ENCODE peak calls at places on chromosome 10, in four cellular contexts. N is IMR-90, Z is mammary epithelial cell, Q is astrocyte. O is an unnamed sample.

GRCh38 chr10:131047501-131047900 is 264.0 kb downstream of the TCERG1L start:
- DNase-seq in N (no peak), Z (no peak), Q (no peak), O (no peak)

GRCh38 chr10:4748726-4749443 is 77.1 kb upstream of the AKR1E2 start:
- DNase-seq in N (no peak), Z (peak; percentile 20), Q (no peak), O (no peak)

GRCh38 chr10:72784551-72785421 is 92.8 kb downstream of the MCU start:
- DNase-seq in N (peak; percentile 92), Z (peak; percentile 88), Q (peak; percentile 91), O (peak; percentile 48)

GRCh38 chr10:22816298-22816653 is 101.9 kb upstream of the PIP4K2A start:
- DNase-seq in N (peak; percentile 96), Z (peak; percentile 80), Q (peak; percentile 93), O (peak; percentile 93)

GRCh38 chr10:132939378-132939955 is 2.9 kb downstream of the CFAP46 start:
- DNase-seq in N (no peak), Z (no peak), Q (no peak), O (no peak)

GRCh38 chr10:114397651-114398145 is 6.6 kb downstream of the AFAP1L2 start:
- DNase-seq in N (no peak), Z (peak; percentile 83), Q (no peak), O (no peak)

GRCh38 chr10:11756766-11757315 is 14.7 kb downstream of the ECHDC3 start:
- DNase-seq in N (no peak), Z (no peak), Q (no peak), O (no peak)

GRCh38 chr10:33136271-33136670 is 178.2 kb upstream of the ITGB1 start:
- DNase-seq in N (peak; percentile 77), Z (peak; percentile 96), Q (peak; percentile 96), O (no peak)

GRCh38 chr10:96612052-96612830 is 25.4 kb upstream of the TM9SF3 start:
- DNase-seq in N (no peak), Z (no peak), Q (no peak), O (no peak)

GRCh38 chr10:8054498-8055407 is at the start of gene GATA3:
- DNase-seq in N (peak; percentile 34), Z (peak; percentile 91), Q (peak; percentile 68), O (peak; percentile 93)

GRCh38 chr10:93757136-93757535 is 600 bp upstream of the LGI1 start:
- DNase-seq in N (no peak), Z (no peak), Q (no peak), O (no peak)

GRCh38 chr10:95531994-95532399 is 29.2 kb downstream of the SORBS1 start:
- DNase-seq in N (no peak), Z (no peak), Q (no peak), O (peak; percentile 55)

GRCh38 chr10:73554729-73555128 is 36.4 kb downstream of the USP54 start:
- DNase-seq in N (no peak), Z (no peak), Q (no peak), O (no peak)

GRCh38 chr10:100877451-100877850 is 35.3 kb upstream of the SLF2 start:
- DNase-seq in N (no peak), Z (no peak), Q (no peak), O (no peak)

GRCh38 chr10:31399631-31400030 is 80.6 kb downstream of the ZEB1 start:
- DNase-seq in N (no peak), Z (peak; percentile 18), Q (no peak), O (no peak)

GRCh38 chr10:71205468-71205867 is 6.9 kb upstream of the UNC5B start:
- DNase-seq in N (no peak), Z (peak; percentile 23), Q (peak; percentile 63), O (peak; percentile 73)

GRCh38 chr10:113680172-113681111 is 730 bp downstream of the CASP7 start:
- DNase-seq in N (peak; percentile 73), Z (peak; percentile 64), Q (peak; percentile 49), O (peak; percentile 91)

GRCh38 chr10:688621-689426 is 644 bp downstream of the DIP2C start:
- DNase-seq in N (peak; percentile 37), Z (peak; percentile 43), Q (no peak), O (peak; percentile 30)

GRCh38 chr10:34016541-34016940 is 682.1 kb upstream of the NRP1 start:
- DNase-seq in N (no peak), Z (no peak), Q (peak; percentile 25), O (no peak)

GRCh38 chr10:11256896-11257295 is 239.2 kb downstream of the CELF2 start:
- DNase-seq in N (no peak), Z (no peak), Q (no peak), O (no peak)

GRCh38 chr10:29479081-29479917 is 155.5 kb downstream of the SVIL start:
- DNase-seq in N (peak; percentile 10), Z (peak; percentile 96), Q (peak; percentile 42), O (no peak)

GRCh38 chr10:68348265-68348741 is 15.6 kb upstream of the PBLD start:
- DNase-seq in N (peak; percentile 65), Z (peak; percentile 27), Q (peak; percentile 27), O (peak; percentile 52)

GRCh38 chr10:9342865-9343450 is 1288.5 kb downstream of the GATA3 start:
- DNase-seq in N (peak; percentile 42), Z (peak; percentile 6), Q (peak; percentile 24), O (peak; percentile 42)

GRCh38 chr10:7720478-7720877 is 17.4 kb downstream of the ITIH2 start:
- DNase-seq in N (no peak), Z (no peak), Q (no peak), O (no peak)

GRCh38 chr10:102065561-102066420 is 642 bp downstream of the HPS6 start:
- DNase-seq in N (peak; percentile 13), Z (peak; percentile 18), Q (no peak), O (no peak)

GRCh38 chr10:119337796-119338432 is 130.5 kb downstream of the GRK5 start:
- DNase-seq in N (peak; percentile 74), Z (no peak), Q (peak; percentile 71), O (peak; percentile 38)
- H3K9ac ChIP-seq in N (no peak overlapping the region), Z (no peak overlapping the region), Q (peak overlapping the region; percentile 28), O (peak overlapping the region; percentile 6)

GRCh38 chr10:35413985-35414861 is 77.9 kb downstream of the CCNY start:
- DNase-seq in N (peak; percentile 54), Z (peak; percentile 42), Q (peak; percentile 63), O (no peak)
- H4K20me1 ChIP-seq in N (peaks cover 73% of the 10 kb centered on the region), Z (no peaks in the 10 kb centered on the region), Q (peaks cover 27% of the 10 kb centered on the region), O (peaks cover 4% of the 10 kb centered on the region)

DNA sequence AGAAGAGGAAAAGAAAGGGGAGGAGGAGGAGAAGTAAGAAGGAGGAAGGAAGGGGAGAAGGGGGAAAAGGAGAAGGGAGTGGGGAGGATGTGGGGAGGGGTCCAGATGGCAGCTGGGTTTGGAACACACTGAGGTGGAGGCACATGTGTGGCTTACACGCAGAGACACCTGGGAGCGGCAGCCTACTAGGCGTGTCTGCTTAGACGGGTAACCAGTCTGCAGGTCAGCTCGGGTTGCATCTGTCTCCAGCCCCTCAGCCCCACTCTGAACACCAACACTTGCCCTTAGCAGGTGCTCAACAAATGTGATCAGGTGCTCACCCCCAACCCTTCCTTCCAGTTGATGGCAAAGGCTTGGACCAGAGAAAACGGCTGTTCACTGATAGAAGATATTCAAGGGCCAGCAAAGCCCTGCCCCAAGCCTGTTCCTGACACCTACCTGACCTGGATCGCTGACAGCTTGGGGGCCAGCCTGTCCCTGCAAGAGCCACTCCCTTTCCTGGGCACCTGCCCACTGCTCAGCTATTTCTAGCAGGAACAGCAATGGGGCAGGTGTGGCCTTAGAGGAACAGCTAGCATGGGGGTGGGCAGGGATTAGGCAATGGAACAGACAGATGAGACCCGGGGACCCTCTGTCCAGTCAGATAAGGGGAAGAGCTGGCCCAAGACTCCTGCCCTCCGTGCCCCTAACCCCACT is 70.5 kb downstream of the SH3PXD2A start:
- DNase-seq in N (no peak), Z (no peak), Q (no peak), O (no peak)
- H3K9ac ChIP-seq in N (no peak overlapping the region), Z (no peak overlapping the region), Q (no peak overlapping the region), O (no peak overlapping the region)

DNA sequence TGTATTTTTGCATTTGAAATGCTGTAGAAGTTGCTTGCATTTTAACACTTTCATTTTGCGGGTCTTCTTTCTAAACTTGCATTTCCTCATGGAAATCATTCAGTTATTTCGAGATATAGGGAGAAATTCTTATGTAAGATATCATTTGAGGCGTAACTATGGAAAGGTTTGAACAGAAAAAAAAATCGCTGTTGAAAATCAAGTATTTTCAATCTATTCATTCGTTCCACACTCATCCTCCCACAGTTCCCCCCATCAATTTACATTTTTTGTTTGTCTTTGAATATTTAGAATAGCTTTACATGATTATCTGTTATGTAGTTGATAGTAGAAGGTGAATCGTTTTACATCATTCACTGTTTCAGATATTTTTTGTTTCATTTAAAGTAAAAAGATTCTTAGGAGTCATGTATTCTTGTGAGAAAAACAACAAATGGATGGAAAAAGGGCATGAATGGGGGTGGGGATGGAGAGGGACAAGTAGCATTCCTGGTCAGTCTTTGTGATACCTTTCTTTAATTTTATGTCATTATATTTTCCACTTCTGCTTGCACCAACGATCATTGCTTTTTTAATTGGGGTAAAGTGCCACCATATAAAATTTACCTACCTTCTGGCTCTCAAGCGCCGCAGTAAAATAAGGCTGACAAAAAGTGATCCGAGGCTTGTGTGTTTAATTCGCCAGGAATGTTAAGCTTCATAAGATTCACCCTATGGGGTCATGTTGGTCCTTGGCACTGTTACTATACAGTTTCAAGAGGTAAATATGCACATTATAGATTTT is 3.2 kb upstream of the SKIDA1 start:
- DNase-seq in N (no peak), Z (no peak), Q (peak; percentile 71), O (peak; percentile 28)
- H4K20me1 ChIP-seq in N (no peaks in the 10 kb centered on the region), Z (no peaks in the 10 kb centered on the region), Q (no peaks in the 10 kb centered on the region), O (no peaks in the 10 kb centered on the region)

DNA sequence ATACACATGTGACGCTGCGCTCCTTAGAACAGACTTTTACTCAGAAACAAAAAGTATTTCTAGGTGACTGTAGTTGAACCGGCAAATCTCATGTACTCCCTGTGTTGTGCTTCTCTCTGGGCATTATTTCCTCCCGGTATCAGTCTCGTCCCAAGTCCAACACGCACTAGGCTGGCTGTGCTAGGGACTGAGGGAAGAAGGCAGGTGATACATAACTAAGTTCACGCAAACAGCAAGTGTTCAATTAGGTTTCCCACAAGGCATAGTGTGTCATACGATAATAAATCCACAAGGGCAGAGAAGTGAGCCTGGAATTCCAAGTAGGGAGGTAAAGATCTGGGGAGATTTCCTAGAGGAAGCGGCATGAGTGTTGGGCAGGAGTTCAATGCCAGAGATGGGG is 20.4 kb downstream of the FAM53B start:
- DNase-seq in N (no peak), Z (no peak), Q (no peak), O (no peak)
- H3K9ac ChIP-seq in N (no peak overlapping the region), Z (peak overlapping the region; percentile 57), Q (no peak overlapping the region), O (no peak overlapping the region)

GRCh38 chr10:15491856-15492255 is 120.8 kb upstream of the FAM171A1 start:
- DNase-seq in N (no peak), Z (no peak), Q (no peak), O (no peak)
- H4K20me1 ChIP-seq in N (no peaks in the 10 kb centered on the region), Z (no peaks in the 10 kb centered on the region), Q (no peaks in the 10 kb centered on the region), O (no peaks in the 10 kb centered on the region)

GRCh38 chr10:48589266-48589665 is 15.6 kb downstream of the ARHGAP22 start:
- DNase-seq in N (peak; percentile 97), Z (peak; percentile 93), Q (peak; percentile 90), O (peak; percentile 53)
- H3K9ac ChIP-seq in N (peak overlapping the region; percentile 40), Z (peak overlapping the region; percentile 3), Q (peak overlapping the region; percentile 32), O (no peak overlapping the region)

GRCh38 chr10:48307584-48307983 is 1.1 kb downstream of the MAPK8 start:
- DNase-seq in N (no peak), Z (no peak), Q (no peak), O (peak; percentile 35)
- H4K20me1 ChIP-seq in N (peaks cover 37% of the 10 kb centered on the region), Z (no peaks in the 10 kb centered on the region), Q (peaks cover 53% of the 10 kb centered on the region), O (peaks cover 6% of the 10 kb centered on the region)

O was measured in endothelial cell of umbilical vein.